ENCODE peak calls at places on chromosomes 4 and X, in four cellular contexts. C is HL-60, I is K562, Z is GM12891. Y is an unnamed sample.

GRCh38 chr4:122746485-122746965 is 14.0 kb downstream of the BBS12 start:
- DNase-seq in I (no peak), Z (no peak), C (peak; percentile 15), Y (no peak)

GRCh38 chr4:132108784-132109183 is 1040.3 kb upstream of the PCDH10 start:
- DNase-seq in Z (no peak), I (no peak), C (no peak), Y (no peak)

GRCh38 chr4:172369471-172369959 is 556.3 kb downstream of the GALNTL6 start:
- DNase-seq in I (no peak), C (no peak), Z (no peak), Y (no peak)

GRCh38 chrX:140918398-140919043 is 83.9 kb upstream of the SPANXB1 start:
- DNase-seq in C (peak; percentile 57), I (peak; percentile 17), Z (no peak), Y (peak; percentile 7)

GRCh38 chr4:164731827-164732474 is 22.0 kb upstream of the SMIM31 start:
- DNase-seq in Z (peak; percentile 21), I (peak; percentile 62), C (peak; percentile 32), Y (peak; percentile 3)

GRCh38 chr4:89134775-89135319 is 23.5 kb downstream of the TIGD2 start:
- DNase-seq in C (no peak), Z (no peak), I (no peak), Y (no peak)

GRCh38 chrX:151710457-151710856 is 5.4 kb upstream of the FATE1 start:
- DNase-seq in I (no peak), Z (no peak), C (no peak), Y (no peak)

GRCh38 chr4:8270912-8271815 is 1.6 kb downstream of the HTRA3 start:
- DNase-seq in I (no peak), C (peak; percentile 34), Z (no peak), Y (no peak)

GRCh38 chrX:110267874-110268273 is 50.0 kb downstream of the AMMECR1 start:
- DNase-seq in Z (no peak), C (no peak), I (no peak), Y (no peak)

GRCh38 chrX:12814434-12814833 is 23.2 kb downstream of the PRPS2 start:
- DNase-seq in C (peak; percentile 56), I (peak; percentile 13), Z (no peak), Y (peak; percentile 59)

GRCh38 chr4:114378306-114378903 is 220.2 kb upstream of the UGT8 start:
- DNase-seq in I (no peak), C (no peak), Z (no peak), Y (no peak)

GRCh38 chr4:145679991-145680455 is at the start of gene C4orf51:
- DNase-seq in Z (no peak), I (no peak), C (no peak), Y (no peak)

GRCh38 chr4:74230902-74231499 is 73.1 kb downstream of the MTHFD2L start:
- DNase-seq in I (no peak), C (peak; percentile 48), Z (no peak), Y (no peak)

GRCh38 chrX:105564536-105564935 is 257.8 kb upstream of the NRK start:
- DNase-seq in I (no peak), Z (no peak), C (no peak), Y (no peak)

GRCh38 chrX:109049903-109050302 is 313.5 kb upstream of the IRS4 start:
- DNase-seq in C (no peak), I (no peak), Z (no peak), Y (no peak)

GRCh38 chr4:138935135-138935795 is 80.3 kb upstream of the NOCT start:
- DNase-seq in Z (no peak), C (no peak), I (no peak), Y (no peak)

GRCh38 chr4:91243132-91243531 is 1060.6 kb upstream of the GRID2 start:
- DNase-seq in C (no peak), I (no peak), Z (no peak), Y (no peak)

GRCh38 chr4:120318447-120318846 is 251.8 kb upstream of the MAD2L1 start:
- DNase-seq in C (no peak), I (no peak), Z (no peak), Y (no peak)

GRCh38 chr4:113406723-113407016 is 354.9 kb downstream of the CAMK2D start:
- DNase-seq in I (no peak), C (no peak), Z (no peak), Y (no peak)

GRCh38 chr4:96073446-96073845 is 233.6 kb downstream of the PDHA2 start:
- DNase-seq in Z (no peak), C (no peak), I (no peak), Y (no peak)

GRCh38 chr4:65422109-65422508 is 248.2 kb downstream of the EPHA5 start:
- DNase-seq in C (no peak), I (no peak), Z (no peak), Y (no peak)

GRCh38 chr4:118746251-118746919 is 61.2 kb downstream of the METTL14 start:
- DNase-seq in I (no peak), Z (no peak), C (no peak), Y (no peak)

GRCh38 chr4:7645956-7646355 is 211.2 kb upstream of the PSAPL1 start:
- DNase-seq in Z (no peak), C (no peak), I (no peak), Y (no peak)

GRCh38 chrX:1139101-1139500 is 73.3 kb downstream of the CRLF2 start:
- DNase-seq in C (no peak), I (no peak), Z (no peak), Y (no peak)

GRCh38 chr4:25449688-25450087 is 72.6 kb downstream of the ANAPC4 start:
- DNase-seq in C (no peak), Z (no peak), I (no peak), Y (no peak)

GRCh38 chr4:152454398-152455011 is 81.4 kb downstream of the FBXW7 start:
- DNase-seq in I (peak; percentile 17), C (no peak), Z (no peak), Y (no peak)

GRCh38 chr4:119394826-119395225 is 72.9 kb upstream of the FABP2 start:
- DNase-seq in I (peak; percentile 4), Z (no peak), C (no peak), Y (no peak)

GRCh38 chr4:175691791-175692190 is 120.3 kb downstream of the GPM6A start:
- DNase-seq in I (no peak), Z (no peak), C (no peak), Y (no peak)

GRCh38 chr4:110483516-110483915 is 7.6 kb downstream of the ENPEP start:
- DNase-seq in C (no peak), Z (no peak), I (no peak), Y (no peak)

GRCh38 chrX:69321006-69321655 is 155.9 kb upstream of the PJA1 start:
- DNase-seq in Z (no peak), C (no peak), I (peak; percentile 1), Y (no peak)

GRCh38 chr4:143234153-143234552 is 49.4 kb downstream of the USP38 start:
- DNase-seq in C (no peak), Z (no peak), I (no peak), Y (no peak)

GRCh38 chr4:74671074-74671698 is 123.1 kb downstream of the BTC start:
- DNase-seq in I (peak; percentile 61), Z (no peak), C (peak; percentile 66), Y (no peak)

GRCh38 chrX:120647127-120647526 is 17.3 kb upstream of the C1GALT1C1 start:
- DNase-seq in C (no peak), Z (no peak), I (no peak), Y (no peak)

GRCh38 chrX:135707880-135708279 is 5.6 kb upstream of the CT45A1 start:
- DNase-seq in Z (peak; percentile 13), I (peak; percentile 80), C (peak; percentile 12), Y (no peak)

GRCh38 chrX:27354021-27354420 is 109.1 kb downstream of the PPP4R3C start:
- DNase-seq in Z (no peak), I (no peak), C (no peak), Y (no peak)

GRCh38 chrX:71283409-71284143 is at the start of gene NONO:
- DNase-seq in I (peak; percentile 97), Z (peak; percentile 40), C (peak; percentile 97), Y (peak; percentile 90)

GRCh38 chr4:153114771-153115321 is 89.4 kb upstream of the TRIM2 start:
- DNase-seq in C (no peak), Z (no peak), I (no peak), Y (no peak)

GRCh38 chr4:186669735-186670134 is 53.9 kb downstream of the FAT1 start:
- DNase-seq in Z (no peak), I (no peak), C (no peak), Y (no peak)

GRCh38 chr4:186669159-186669720 is 54.4 kb downstream of the FAT1 start:
- DNase-seq in Z (no peak), I (no peak), C (no peak), Y (no peak)

GRCh38 chr4:186666252-186666651 is 57.4 kb downstream of the FAT1 start:
- DNase-seq in I (no peak), Z (no peak), C (no peak), Y (no peak)

GRCh38 chr4:186666750-186667149 is 56.9 kb downstream of the FAT1 start:
- DNase-seq in Z (no peak), I (no peak), C (no peak), Y (no peak)
- TF ChIP-seq SPI1 in Z (no peak), I (no peak), C (no peak), Y (no peak)

GRCh38 chrX:86047174-86047991 is at the start of gene CHM:
- DNase-seq in I (peak; percentile 74), Z (peak; percentile 36), C (peak; percentile 87), Y (peak; percentile 63)
- TF ChIP-seq SPI1 in I (peak; percentile 78), Z (peak; percentile 25), C (no peak), Y (no peak)

GRCh38 chrX:48470110-48470832 is at the start of gene SLC38A5:
- DNase-seq in I (peak; percentile 80), Z (no peak), C (no peak), Y (no peak)

GRCh38 chrX:48467331-48467761 is 2.7 kb downstream of the SLC38A5 start:
- DNase-seq in Z (no peak), I (peak; percentile 67), C (no peak), Y (no peak)

GRCh38 chrX:48466696-48467095 is 3.4 kb downstream of the SLC38A5 start:
- DNase-seq in Z (no peak), I (peak; percentile 43), C (peak; percentile 19), Y (no peak)

GRCh38 chrX:48468693-48469691 is 1.1 kb downstream of the SLC38A5 start:
- DNase-seq in C (peak; percentile 45), Z (no peak), I (peak; percentile 71), Y (no peak)

DNA sequence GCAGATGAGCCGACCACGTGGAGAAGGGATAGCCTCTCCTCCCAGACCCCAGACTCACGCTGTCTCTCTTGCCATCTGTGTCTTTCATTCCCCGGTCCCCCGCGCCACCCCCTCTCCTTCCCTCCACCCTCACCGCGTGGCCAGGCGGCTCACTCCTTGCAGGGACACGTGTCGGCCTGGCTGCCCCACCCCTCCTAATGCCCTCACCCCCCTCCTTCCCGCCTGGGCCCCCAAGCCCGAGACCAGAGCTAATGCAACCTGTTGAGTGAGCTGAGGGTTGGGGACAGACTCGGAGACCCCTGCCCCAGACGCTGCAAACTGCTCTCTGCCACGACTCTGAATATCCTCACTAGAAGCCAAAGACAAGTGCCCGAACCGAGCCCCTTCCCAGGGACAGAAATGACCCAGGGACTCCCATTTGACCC is 1.8 kb downstream of the SLC38A5 start:
- DNase-seq in I (peak; percentile 83), C (peak; percentile 62), Z (peak; percentile 44), Y (no peak)
- TF ChIP-seq SPI1 in I (no peak), C (no peak), Z (no peak), Y (no peak)

GRCh38 chr4:106993846-106994245 is 42.3 kb downstream of the DKK2 start:
- DNase-seq in I (no peak), C (no peak), Z (no peak), Y (no peak)
- TF ChIP-seq SPI1 in I (no peak), C (no peak), Z (no peak), Y (no peak)